ENCODE peak calls at places on chromosomes 6 and 20, in seven cellular contexts. Z is adrenal gland, J is suprapubic skin, Y is H9, K is psoas muscle, C is cardiac muscle cell, G is brain microvascular endothelial cell. D is an unnamed sample.

GRCh38 chr6:75892384-75892783 is 143.3 kb downstream of the MYO6 start:
- DNase-seq in Z (no peak), J (no peak), Y (no peak), K (no peak), C (no peak), G (no peak), D (no peak)

GRCh38 chr6:26550250-26550993 is 12.3 kb downstream of the HMGN4 start:
- DNase-seq in Z (no peak), J (no peak), Y (peak), K (peak), C (peak), G (no peak), D (peak)

GRCh38 chr6:73508776-73509175 is 12.1 kb downstream of the EEF1A1 start:
- DNase-seq in Z (no peak), J (no peak), Y (no peak), K (no peak), C (no peak), G (no peak), D (no peak)

GRCh38 chr20:9035129-9035528 is 33.8 kb upstream of the PLCB4 start:
- DNase-seq in Z (no peak), J (no peak), Y (no peak), K (no peak), C (no peak), G (peak), D (peak)

GRCh38 chr6:118327237-118327636 is 220.9 kb upstream of the PLN start:
- DNase-seq in Z (no peak), J (no peak), Y (no peak), K (no peak), C (no peak), G (no peak), D (no peak)

GRCh38 chr6:5511924-5512323 is 250.6 kb downstream of the FARS2 start:
- DNase-seq in Z (no peak), J (no peak), Y (no peak), K (no peak), C (no peak), G (peak), D (no peak)

GRCh38 chr6:41598670-41599014 is 39.6 kb upstream of the MDFI start:
- DNase-seq in Z (no peak), J (no peak), Y (no peak), K (peak), C (no peak), G (no peak), D (no peak)

GRCh38 chr6:140602843-140603242 is 1228.4 kb upstream of the CITED2 start:
- DNase-seq in Z (no peak), J (no peak), Y (no peak), K (no peak), C (no peak), G (no peak), D (no peak)

GRCh38 chr6:98547634-98548033 is 286.7 kb upstream of the POU3F2 start:
- DNase-seq in Z (peak), J (no peak), Y (no peak), K (no peak), C (peak), G (no peak), D (no peak)

GRCh38 chr6:3286641-3287171 is 28.0 kb downstream of the PSMG4 start:
- DNase-seq in Z (no peak), J (peak), Y (no peak), K (peak), C (no peak), G (no peak), D (no peak)

GRCh38 chr6:4253604-4254211 is 118.3 kb upstream of the ECI2 start:
- DNase-seq in Z (peak), J (no peak), Y (no peak), K (no peak), C (no peak), G (peak), D (peak)

GRCh38 chr6:4774715-4775590 is 1.3 kb upstream of the CDYL start:
- DNase-seq in Z (no peak), J (peak), Y (peak), K (peak), C (peak), G (peak), D (no peak)

GRCh38 chr20:36645998-36646397 is at the start of gene SLA2:
- DNase-seq in Z (no peak), J (no peak), Y (no peak), K (no peak), C (no peak), G (no peak), D (no peak)

GRCh38 chr20:18428490-18429173 is 38.2 kb downstream of the DZANK1 start:
- DNase-seq in Z (peak), J (no peak), Y (no peak), K (no peak), C (no peak), G (peak), D (no peak)

GRCh38 chr6:112413805-112414204 is 66.7 kb downstream of the RFPL4B start:
- DNase-seq in Z (no peak), J (no peak), Y (no peak), K (no peak), C (no peak), G (no peak), D (peak)

GRCh38 chr6:5671604-5672559 is 334.8 kb downstream of the NRN1 start:
- DNase-seq in Z (no peak), J (no peak), Y (no peak), K (peak), C (no peak), G (no peak), D (no peak)

GRCh38 chr6:7451321-7451720 is 61.7 kb downstream of the RIOK1 start:
- DNase-seq in Z (no peak), J (no peak), Y (no peak), K (no peak), C (no peak), G (no peak), D (no peak)

GRCh38 chr6:119109654-119110325 is 31.3 kb upstream of the FAM184A start:
- DNase-seq in Z (no peak), J (no peak), Y (no peak), K (no peak), C (no peak), G (no peak), D (no peak)

GRCh38 chr6:3023663-3024483 is 24.2 kb downstream of the NQO2 start:
- DNase-seq in Z (peak), J (peak), Y (peak), K (peak), C (peak), G (peak), D (peak)

GRCh38 chr6:43798688-43799444 is 28.9 kb downstream of the VEGFA start:
- DNase-seq in Z (peak), J (no peak), Y (no peak), K (peak), C (peak), G (peak), D (peak)

GRCh38 chr20:10185741-10186558 is 32.7 kb upstream of the SNAP25 start:
- DNase-seq in Z (peak), J (no peak), Y (no peak), K (no peak), C (no peak), G (no peak), D (no peak)

GRCh38 chr20:58880994-58881752 is 28.7 kb downstream of the GNAS start:
- DNase-seq in Z (peak), J (no peak), Y (no peak), K (no peak), C (no peak), G (no peak), D (no peak)
- TF ChIP-seq CTCF in Z (no peak), J (no peak), Y (peak), K (no peak), C (peak), G (peak), D (peak)

DNA sequence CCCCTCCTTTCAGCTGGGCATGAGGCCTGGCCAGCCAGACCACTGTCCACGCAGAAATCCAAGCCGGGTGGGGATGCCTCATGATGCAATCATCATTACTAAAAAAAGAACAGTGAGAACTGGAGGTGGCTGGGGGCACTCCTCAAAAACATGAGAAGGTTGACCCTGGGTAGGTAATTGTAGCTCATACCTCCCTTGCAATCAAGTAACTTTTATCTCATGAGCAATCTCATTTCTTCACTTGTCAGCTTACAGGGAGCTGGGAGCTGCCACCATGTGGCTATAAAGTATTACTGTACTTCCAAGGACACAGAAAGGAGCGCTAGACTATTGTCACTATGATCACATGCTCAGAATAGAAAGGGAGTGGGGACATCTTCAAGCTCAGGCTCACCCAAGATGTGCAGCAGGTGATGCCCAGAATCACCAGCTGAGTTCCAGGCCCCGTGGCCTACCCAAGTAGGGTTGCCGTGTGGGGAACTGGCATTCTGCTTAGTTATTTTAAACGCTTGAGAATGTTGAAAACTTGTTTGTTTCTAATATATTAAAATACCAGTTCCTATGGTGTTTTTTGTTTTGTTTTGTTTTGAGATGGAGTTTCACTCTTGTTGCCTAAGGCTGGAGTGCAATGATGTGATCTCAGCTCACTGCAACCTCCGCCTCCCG is 3.0 kb upstream of the CDH26 start:
- DNase-seq in Z (no peak), J (no peak), Y (no peak), K (peak), C (no peak), G (no peak), D (peak)
- TF ChIP-seq CTCF in Z (peak), J (no peak), Y (peak), K (peak), C (no peak), G (peak), D (peak)

DNA sequence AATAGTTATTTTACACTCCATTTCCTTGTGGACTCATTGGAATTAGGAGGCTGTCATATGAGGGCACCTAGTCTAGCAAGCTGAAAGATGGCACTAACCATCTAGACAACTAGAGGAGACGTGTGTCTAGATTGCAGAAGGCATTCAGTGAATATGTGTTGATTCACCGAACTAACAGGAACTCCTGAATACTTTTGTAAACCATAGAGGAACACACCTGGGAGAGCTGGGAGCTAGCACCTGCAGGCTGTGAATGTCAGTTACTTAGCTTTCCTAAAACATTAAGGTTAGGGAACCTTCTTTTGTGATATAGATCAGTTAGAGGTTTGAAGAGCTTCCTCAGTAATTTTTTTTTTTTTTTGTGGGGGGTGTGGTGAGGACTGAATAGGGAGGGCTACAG is 7.7 kb downstream of the OPN5 start:
- DNase-seq in Z (no peak), J (no peak), Y (peak), K (no peak), C (no peak), G (no peak), D (no peak)
- TF ChIP-seq CTCF in Z (no peak), J (no peak), Y (no peak), K (no peak), C (no peak), G (no peak), D (no peak)

GRCh38 chr20:23078994-23079364 is 7.1 kb downstream of the CD93 start:
- DNase-seq in Z (no peak), J (no peak), Y (peak), K (no peak), C (peak), G (no peak), D (no peak)
- TF ChIP-seq CTCF in Z (no peak), J (no peak), Y (peak), K (no peak), C (peak), G (peak), D (peak)

GRCh38 chr6:37135835-37136694 is 33.9 kb upstream of the PIM1 start:
- DNase-seq in Z (no peak), J (no peak), Y (no peak), K (no peak), C (no peak), G (no peak), D (peak)

GRCh38 chr6:37137201-37137880 is 32.6 kb upstream of the PIM1 start:
- DNase-seq in Z (no peak), J (no peak), Y (no peak), K (no peak), C (peak), G (peak), D (peak)

GRCh38 chr6:37131960-37132253 is 38.0 kb upstream of the PIM1 start:
- DNase-seq in Z (no peak), J (no peak), Y (no peak), K (no peak), C (no peak), G (no peak), D (no peak)

GRCh38 chr6:37136821-37137200 is 33.1 kb upstream of the PIM1 start:
- DNase-seq in Z (no peak), J (no peak), Y (no peak), K (no peak), C (no peak), G (no peak), D (no peak)

GRCh38 chr6:37134622-37135191 is 35.2 kb upstream of the PIM1 start:
- DNase-seq in Z (peak), J (peak), Y (no peak), K (peak), C (no peak), G (peak), D (peak)
- TF ChIP-seq CTCF in Z (no peak), J (no peak), Y (no peak), K (no peak), C (no peak), G (no peak), D (no peak)

DNA sequence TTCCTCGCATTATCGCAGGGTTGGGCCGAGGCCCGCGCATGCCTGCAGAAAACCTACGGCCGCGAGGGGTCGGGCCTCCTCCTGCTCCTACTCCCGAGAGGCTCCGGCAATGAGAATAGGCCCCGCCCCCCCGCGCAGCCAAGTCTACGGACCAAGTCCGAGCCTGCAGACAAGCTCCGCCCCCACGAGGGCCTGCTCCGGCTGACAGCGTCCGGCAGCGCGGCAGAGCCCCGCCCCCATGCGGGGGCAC is 3.1 kb upstream of the GPSM3 start:
- DNase-seq in Z (peak), J (peak), Y (peak), K (peak), C (peak), G (peak), D (peak)
- TF ChIP-seq CTCF in Z (no peak), J (peak), Y (peak), K (peak), C (peak), G (peak), D (no peak)

DNA sequence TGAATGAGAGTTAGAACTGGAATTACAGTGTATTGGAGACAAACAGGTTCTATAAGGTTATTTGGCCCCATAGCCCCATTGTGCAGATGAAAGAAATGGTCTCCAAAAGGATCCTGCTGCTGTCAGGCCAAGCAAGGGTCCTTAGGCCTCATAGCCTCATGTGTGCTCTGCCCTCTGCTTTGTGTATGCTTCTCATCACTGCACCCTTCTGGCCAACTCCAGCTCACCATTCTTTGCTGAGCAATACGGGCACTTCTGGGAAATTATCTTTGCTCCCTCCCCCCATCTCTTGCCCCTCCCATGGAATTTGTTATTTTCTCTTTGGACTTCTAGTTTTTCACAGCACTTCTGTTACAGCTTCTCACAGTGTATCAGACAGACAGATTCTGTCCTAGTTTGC is 298.8 kb downstream of the FOXA2 start:
- DNase-seq in Z (no peak), J (no peak), Y (no peak), K (no peak), C (no peak), G (no peak), D (no peak)
- TF ChIP-seq CTCF in Z (no peak), J (no peak), Y (peak), K (no peak), C (no peak), G (no peak), D (no peak)

D was measured in PC-9.